ENCODE peak calls at places on chromosomes 5 and 9, in four cellular contexts. X is CD8-positive, alpha-beta T cell; Z is BJ; B is endothelial cell of umbilical vein. P is an unnamed sample.

GRCh38 chr9:113181165-113181564 is 30.4 kb downstream of the SLC31A2 start:
- DNase-seq in Z (no peak), B (no peak), X (no peak), P (no peak)

GRCh38 chr9:138071292-138071691 is 193.7 kb downstream of the CACNA1B start:
- DNase-seq in X (no peak), B (no peak), Z (no peak), P (no peak)

GRCh38 chr9:105216440-105217178 is 27.8 kb upstream of the SLC44A1 start:
- DNase-seq in X (no peak), B (no peak), Z (no peak), P (no peak)

GRCh38 chr5:83035373-83036170 is 41.6 kb downstream of the TMEM167A start:
- DNase-seq in B (no peak), Z (no peak), X (no peak), P (no peak)

GRCh38 chr5:180339583-180340183 is 13.5 kb downstream of the GFPT2 start:
- DNase-seq in B (no peak), X (no peak), Z (no peak), P (no peak)

GRCh38 chr9:22040760-22041159 is 31.7 kb upstream of the CDKN2B start:
- DNase-seq in B (no peak), Z (peak), X (no peak), P (no peak)

GRCh38 chr9:138047469-138048040 is 170.0 kb downstream of the CACNA1B start:
- DNase-seq in X (no peak), Z (no peak), B (no peak), P (peak)

GRCh38 chr5:173671121-173671949 is 54.9 kb upstream of the BOD1 start:
- DNase-seq in X (no peak), B (no peak), Z (no peak), P (no peak)

GRCh38 chr9:100098241-100098886 is 436 bp downstream of the ERP44 start:
- DNase-seq in Z (no peak), X (no peak), B (peak), P (no peak)

GRCh38 chr9:122265265-122265900 is 701 bp downstream of the MRRF start:
- DNase-seq in B (peak), X (no peak), Z (no peak), P (no peak)

DNA sequence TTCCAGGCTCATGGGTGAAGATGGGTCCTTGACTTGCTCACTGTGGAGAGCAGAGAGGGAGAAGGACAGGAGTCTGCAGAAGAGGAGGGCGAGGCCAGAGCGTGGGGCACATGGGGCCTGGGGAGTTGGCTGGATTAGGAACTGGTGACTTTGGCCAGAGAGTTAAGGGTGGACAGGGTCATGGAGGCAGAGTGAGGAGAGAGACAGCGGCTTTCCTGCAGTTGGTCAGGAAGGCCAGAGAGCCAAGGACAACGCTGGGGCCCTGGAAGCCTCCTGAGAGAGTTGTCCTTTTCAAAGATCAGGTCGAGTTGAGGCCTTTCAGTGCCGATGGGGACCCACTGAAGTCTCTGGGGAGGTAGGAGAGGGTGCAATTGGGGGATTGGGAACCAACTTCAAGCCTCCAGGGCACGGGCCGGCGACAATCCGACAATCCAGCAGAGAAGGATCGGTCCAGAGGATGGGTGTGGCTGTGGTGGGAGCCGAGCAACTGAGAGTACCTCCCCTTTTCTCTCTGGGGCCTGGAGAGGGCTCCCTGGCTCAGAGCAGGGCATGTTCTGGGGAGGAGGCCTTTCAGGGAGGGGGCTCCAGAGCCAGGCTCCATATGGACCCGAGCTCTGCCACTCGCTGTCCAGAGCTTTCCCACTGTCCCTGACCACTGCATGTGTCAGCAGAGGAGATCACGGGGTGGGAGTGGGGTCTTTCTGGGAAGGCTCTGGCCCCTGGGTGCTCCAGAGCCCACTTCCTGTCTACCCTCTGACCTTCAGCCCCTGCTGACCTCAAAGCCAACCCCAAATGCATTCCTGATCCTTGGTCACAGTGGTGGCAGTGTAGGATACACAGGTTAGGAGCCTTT is 7.5 kb upstream of the PHYHD1 start:
- DNase-seq in X (no peak), B (no peak), Z (no peak), P (no peak)
- H3K4me3 ChIP-seq in X (no peak), B (peak), Z (no peak), P (no peak)

DNA sequence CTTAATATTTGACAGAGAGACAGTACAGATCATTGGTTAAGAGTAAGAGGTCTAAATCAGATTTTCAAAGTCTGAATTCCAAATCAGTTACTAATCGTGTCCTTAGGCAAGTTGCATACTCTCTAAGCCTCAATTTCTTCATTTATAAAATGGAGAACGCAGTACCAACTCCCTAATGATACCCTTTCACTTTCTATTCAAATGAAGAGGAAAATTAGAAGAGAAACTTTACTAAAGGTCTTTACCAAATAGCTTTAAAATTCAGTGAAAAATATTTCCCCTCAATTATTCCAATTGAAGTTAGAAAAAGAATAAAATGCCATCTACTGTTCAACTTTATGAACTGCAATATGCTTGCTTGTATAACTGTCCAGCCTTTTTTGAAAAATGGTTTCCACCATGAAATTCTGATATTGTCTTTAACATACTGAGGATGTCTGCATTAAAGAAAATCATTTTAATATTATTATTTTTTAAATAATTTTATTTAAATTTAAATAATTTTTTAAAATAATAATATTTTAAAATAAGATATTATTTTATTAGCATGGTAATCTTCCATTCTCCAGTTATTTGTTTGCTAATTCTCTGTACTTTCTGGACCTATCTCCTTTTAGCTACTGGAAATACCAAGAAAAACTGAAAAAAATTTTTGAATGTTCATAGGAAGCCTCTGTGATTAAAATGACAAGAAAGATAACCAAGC is 36.0 kb downstream of the POC5 start:
- DNase-seq in Z (no peak), B (peak), X (no peak), P (no peak)
- H3K4me3 ChIP-seq in Z (peak), B (no peak), X (no peak), P (no peak)

GRCh38 chr9:70602364-70603019 is 188.0 kb upstream of the KLF9 start:
- DNase-seq in X (peak), Z (peak), B (peak), P (no peak)
- H3K4me3 ChIP-seq in X (no peak), Z (peak), B (no peak), P (no peak)

GRCh38 chr5:126871441-126871840 is 94.5 kb downstream of the LMNB1 start:
- DNase-seq in Z (no peak), X (no peak), B (no peak), P (no peak)

GRCh38 chr5:126867237-126867636 is 90.3 kb downstream of the LMNB1 start:
- DNase-seq in Z (no peak), X (no peak), B (no peak), P (no peak)

GRCh38 chr5:126866837-126867236 is 89.9 kb downstream of the LMNB1 start:
- DNase-seq in Z (no peak), X (no peak), B (peak), P (no peak)

GRCh38 chr5:126868338-126868737 is 91.4 kb downstream of the LMNB1 start:
- DNase-seq in Z (no peak), B (no peak), X (no peak), P (no peak)

GRCh38 chr5:126868961-126869451 is 92.1 kb downstream of the LMNB1 start:
- DNase-seq in Z (no peak), X (peak), B (peak), P (no peak)
- H3K4me3 ChIP-seq in Z (peak), X (peak), B (no peak), P (no peak)

GRCh38 chr5:135399838-135400542 is 959 bp upstream of the MACROH2A1 start:
- DNase-seq in X (no peak), Z (no peak), B (no peak), P (no peak)
- H3K4me3 ChIP-seq in X (peak), Z (peak), B (peak), P (peak)

GRCh38 chr9:96686638-96687335 is 31.7 kb upstream of the PRXL2C start:
- DNase-seq in Z (peak), X (peak), B (peak), P (no peak)

GRCh38 chr9:96674914-96675538 is 19.9 kb upstream of the PRXL2C start:
- DNase-seq in B (peak), X (no peak), Z (no peak), P (no peak)

DNA sequence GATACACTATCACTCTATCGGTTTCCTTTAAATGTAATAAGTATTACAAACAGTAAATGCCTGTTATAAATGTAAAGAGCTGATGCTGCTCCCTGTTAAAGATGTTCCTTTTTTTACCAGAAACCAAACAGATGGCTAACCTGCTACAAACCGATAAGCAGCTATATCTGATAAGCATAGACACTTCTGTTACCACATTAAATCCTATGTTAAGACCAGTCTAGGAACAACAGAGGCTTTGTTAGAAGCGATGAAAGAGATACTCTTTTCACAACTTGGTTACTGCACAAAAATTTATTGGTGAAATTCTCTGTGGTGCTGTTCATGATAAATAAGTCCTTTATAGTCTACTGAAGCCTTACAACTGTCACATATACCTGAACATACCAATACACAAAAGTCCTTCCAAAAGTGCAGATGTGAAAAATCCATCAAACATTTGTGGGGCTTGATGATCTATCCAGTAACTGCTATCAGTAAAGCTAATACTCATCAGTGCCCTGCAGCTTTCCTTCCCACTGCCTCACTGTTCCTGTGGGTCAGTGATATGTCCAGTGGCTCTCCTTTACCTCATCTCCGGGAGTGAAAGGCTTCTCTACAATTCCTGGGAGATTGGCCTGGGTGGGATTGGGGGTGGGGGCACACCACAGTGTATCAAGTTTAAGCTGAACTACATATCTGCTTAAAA is 25.8 kb upstream of the PRXL2C start:
- DNase-seq in B (no peak), X (no peak), Z (no peak), P (no peak)
- H3K4me3 ChIP-seq in B (no peak), X (no peak), Z (no peak), P (no peak)

GRCh38 chr5:51391175-51391574 is 7.9 kb downstream of the ISL1 start:
- DNase-seq in B (no peak), X (no peak), Z (no peak), P (no peak)
- H3K4me3 ChIP-seq in B (no peak), X (no peak), Z (no peak), P (peak)

GRCh38 chr5:150146235-150146634 is 9.4 kb downstream of the PDGFRB start:
- DNase-seq in Z (no peak), X (no peak), B (no peak), P (no peak)

GRCh38 chr5:150144876-150145275 is 10.8 kb downstream of the PDGFRB start:
- DNase-seq in Z (no peak), X (no peak), B (no peak), P (no peak)

GRCh38 chr5:150143725-150144058 is 12.0 kb downstream of the PDGFRB start:
- DNase-seq in Z (no peak), X (no peak), B (no peak), P (no peak)

GRCh38 chr5:150142800-150143724 is 12.6 kb downstream of the PDGFRB start:
- DNase-seq in X (no peak), B (no peak), Z (peak), P (no peak)

GRCh38 chr5:150144211-150144801 is 11.3 kb downstream of the PDGFRB start:
- DNase-seq in X (no peak), B (no peak), Z (no peak), P (no peak)
- H3K4me3 ChIP-seq in X (no peak), B (no peak), Z (peak), P (peak)

GRCh38 chr5:53478411-53479044 is 1.9 kb upstream of the FST start:
- DNase-seq in B (peak), Z (no peak), X (no peak), P (no peak)
- H3K4me3 ChIP-seq in B (no peak), Z (peak), X (peak), P (peak)

P was measured in vagina.